ENCODE peak calls at places on chromosomes 12 and 14, in nine cellular contexts. C is fibroblast of the aortic adventitia, A is brain microvascular endothelial cell, T is AG04450, P is stomach, G is fibroblast of lung, E is AG10803, I is uterus, R is IMR-90. D is an unnamed sample.

GRCh38 chr14:20093442-20093841 is 17.1 kb upstream of the OR4K17 start:
- DNase-seq in G (no peak), C (no peak), A (no peak), I (no peak), R (no peak), T (no peak), E (no peak), P (no peak), D (no peak)

GRCh38 chr12:48972213-48973021 is 882 bp upstream of the WNT10B start:
- DNase-seq in C (no peak), T (no peak), I (no peak), G (peak), A (no peak), E (peak), R (peak), P (no peak), D (no peak)

GRCh38 chr14:74664717-74665116 is 48.2 kb downstream of the AREL1 start:
- DNase-seq in P (no peak), G (no peak), T (no peak), C (no peak), I (no peak), A (no peak), E (no peak), R (no peak), D (no peak)

GRCh38 chr14:75229576-75229922 is 49.1 kb upstream of the FOS start:
- DNase-seq in G (no peak), A (no peak), C (no peak), R (no peak), P (peak), E (no peak), T (no peak), I (no peak), D (no peak)

GRCh38 chr12:73950506-73950905 is 587.1 kb upstream of the ATXN7L3B start:
- DNase-seq in A (no peak), P (no peak), R (no peak), G (no peak), E (no peak), C (no peak), I (no peak), T (no peak), D (no peak)

GRCh38 chr12:113065126-113066007 is 8.8 kb downstream of the DTX1 start:
- DNase-seq in P (no peak), C (no peak), A (no peak), R (no peak), I (no peak), G (no peak), T (no peak), E (no peak), D (no peak)

GRCh38 chr12:108578264-108578663 is 15.9 kb downstream of the ISCU start:
- DNase-seq in E (no peak), A (no peak), R (no peak), C (no peak), T (no peak), P (no peak), G (no peak), I (no peak), D (no peak)

GRCh38 chr12:46964496-46965098 is 114.8 kb upstream of the PCED1B start:
- DNase-seq in E (peak), P (no peak), C (peak), A (peak), I (no peak), R (peak), T (peak), G (peak), D (no peak)

GRCh38 chr12:92028039-92028709 is 117.5 kb downstream of the BTG1 start:
- DNase-seq in C (peak), A (no peak), E (peak), P (no peak), T (no peak), G (peak), R (no peak), I (peak), D (no peak)

GRCh38 chr14:94632305-94632590 is 20.1 kb downstream of the SERPINA3 start:
- DNase-seq in A (no peak), I (no peak), P (no peak), T (no peak), R (no peak), C (no peak), E (no peak), G (no peak), D (no peak)

GRCh38 chr12:67910360-67911292 is 78.6 kb upstream of the IFNG-AS1 start:
- DNase-seq in E (peak), I (no peak), C (peak), T (peak), A (peak), P (no peak), G (peak), R (peak), D (no peak)

GRCh38 chr14:74853581-74853980 is 22.4 kb downstream of the PROX2 start:
- DNase-seq in G (no peak), I (no peak), C (no peak), E (peak), R (no peak), P (no peak), T (no peak), A (no peak), D (no peak)

GRCh38 chr14:100871234-100872186 is 32.0 kb downstream of the RTL1 start:
- DNase-seq in I (no peak), G (peak), R (peak), E (peak), P (no peak), A (peak), T (no peak), C (peak), D (peak)

GRCh38 chr12:57130941-57131340 is 2.7 kb downstream of the LRP1 start:
- DNase-seq in E (no peak), A (no peak), P (no peak), C (no peak), R (no peak), G (no peak), T (no peak), I (no peak), D (no peak)

GRCh38 chr12:127559349-127560040 is 707.5 kb upstream of the TMEM132C start:
- DNase-seq in T (peak), R (peak), P (peak), E (peak), I (no peak), A (peak), G (peak), C (peak), D (no peak)

GRCh38 chr12:112425582-112426382 is 7.0 kb downstream of the PTPN11 start:
- DNase-seq in G (no peak), E (no peak), I (no peak), P (no peak), R (no peak), T (no peak), C (no peak), A (no peak), D (no peak)

GRCh38 chr12:109760930-109761630 is 47.5 kb downstream of the FAM222A start:
- DNase-seq in A (no peak), G (no peak), I (no peak), E (no peak), R (no peak), C (no peak), T (no peak), P (peak), D (no peak)

GRCh38 chr12:116421785-116422538 is 137.2 kb upstream of the MAP1LC3B2 start:
- DNase-seq in I (no peak), C (no peak), A (no peak), G (no peak), R (no peak), T (no peak), P (no peak), E (no peak), D (no peak)

GRCh38 chr14:104473244-104473565 is 106.4 kb upstream of the C14orf180 start:
- DNase-seq in I (no peak), P (no peak), T (no peak), E (no peak), G (no peak), C (no peak), A (no peak), R (no peak), D (no peak)

GRCh38 chr12:6778212-6778570 is 5.9 kb downstream of the LAG3 start:
- DNase-seq in T (no peak), E (peak), A (no peak), P (no peak), G (peak), I (no peak), R (no peak), C (peak), D (no peak)
- H3K4me3 ChIP-seq in T (peak), E (peak), A (peak), P (peak), G (peak), I (peak), R (no peak), C (peak), D (peak)

GRCh38 chr12:121955258-121956040 is 37.1 kb downstream of the CFAP251 start:
- DNase-seq in I (no peak), C (peak), P (no peak), T (no peak), E (peak), R (peak), G (peak), A (no peak), D (no peak)
- TF ChIP-seq CTCF in I (no peak), C (peak), P (peak), T (peak), E (peak), R (peak), G (peak), A (peak), D (peak)

DNA sequence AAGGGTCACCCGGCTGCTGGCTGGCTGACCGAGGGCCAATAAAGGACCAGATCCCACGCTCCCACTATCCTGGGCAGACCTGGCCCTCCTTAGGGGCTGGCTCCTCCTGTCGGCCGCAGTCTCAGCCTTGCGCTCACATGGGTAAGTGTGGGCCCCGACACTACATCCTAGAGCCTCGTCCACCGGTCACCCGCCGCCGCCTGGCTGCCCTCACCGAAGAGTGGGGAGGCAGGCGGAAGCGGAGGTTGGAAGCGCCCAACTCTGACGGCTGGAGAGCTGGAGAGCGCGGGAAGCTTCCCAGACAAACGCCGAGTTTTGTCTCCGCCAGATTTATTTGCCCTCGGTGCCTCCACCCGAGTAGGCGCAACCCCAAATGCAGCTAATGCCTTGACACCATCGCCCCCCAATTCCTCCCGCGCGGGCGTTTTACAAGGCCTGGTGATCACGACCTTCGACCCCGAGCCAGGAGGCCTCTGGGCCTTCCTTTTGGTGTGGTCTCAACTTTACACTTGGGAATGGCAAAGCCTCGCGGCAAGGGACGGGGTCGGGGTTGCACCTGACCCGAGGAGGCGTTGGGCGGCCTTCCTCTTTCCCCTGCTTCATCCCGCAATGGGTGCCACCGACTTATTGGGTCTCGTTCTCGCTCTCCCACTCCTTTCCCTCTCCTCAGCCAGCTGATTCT is 78.5 kb upstream of the ANO4 start:
- DNase-seq in R (no peak), T (no peak), G (no peak), A (no peak), C (no peak), I (no peak), E (no peak), P (no peak), D (no peak)
- H3K4me3 ChIP-seq in R (no peak), T (no peak), G (no peak), A (no peak), C (no peak), I (no peak), E (no peak), P (no peak), D (no peak)

GRCh38 chr12:132239796-132240668 is 89.4 kb downstream of the GALNT9 start:
- DNase-seq in R (no peak), C (no peak), I (no peak), A (no peak), T (no peak), E (no peak), P (no peak), G (no peak), D (no peak)

GRCh38 chr12:132245521-132246101 is 83.8 kb downstream of the GALNT9 start:
- DNase-seq in G (no peak), E (no peak), A (no peak), I (no peak), C (no peak), P (no peak), R (no peak), T (no peak), D (no peak)

GRCh38 chr12:132246997-132247717 is 82.2 kb downstream of the GALNT9 start:
- DNase-seq in I (no peak), E (no peak), P (no peak), A (no peak), G (no peak), T (no peak), C (no peak), R (no peak), D (no peak)

GRCh38 chr12:132244724-132245295 is 84.6 kb downstream of the GALNT9 start:
- DNase-seq in R (no peak), E (no peak), C (no peak), P (no peak), A (no peak), I (no peak), T (no peak), G (no peak), D (no peak)

DNA sequence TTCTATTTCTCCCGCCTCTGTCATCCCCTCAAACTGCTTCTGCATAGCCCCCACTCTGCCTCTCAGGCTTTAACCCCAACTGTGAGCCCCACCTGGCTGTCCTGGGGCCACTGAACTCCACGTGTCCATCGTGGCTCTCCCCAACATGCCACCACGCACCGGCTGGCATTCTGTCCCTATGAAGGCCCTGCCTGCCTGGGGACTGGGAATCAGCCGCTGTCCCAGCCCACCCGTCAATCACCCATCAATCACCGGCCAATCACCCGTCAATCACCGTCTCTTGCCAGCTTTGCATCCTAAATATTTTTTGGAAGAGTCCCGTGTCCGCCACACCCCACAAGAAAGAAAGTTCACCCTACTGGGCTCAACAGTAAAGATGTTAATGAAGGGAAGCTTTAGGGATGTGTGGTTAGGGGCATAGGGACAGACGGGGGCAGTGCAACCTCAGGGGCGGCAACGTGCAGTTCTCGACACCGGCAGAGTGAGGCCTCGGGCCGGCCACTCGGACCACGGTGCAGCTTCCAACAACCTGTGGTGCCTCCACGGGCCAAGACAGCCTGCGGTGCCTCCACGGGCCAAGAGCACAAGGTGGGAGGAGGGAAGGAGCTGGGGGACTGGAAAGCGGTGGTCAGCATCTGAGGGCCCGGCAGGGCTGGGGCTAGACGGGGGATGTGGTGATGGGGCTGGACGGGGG is 85.6 kb downstream of the GALNT9 start:
- DNase-seq in P (no peak), G (no peak), C (no peak), R (no peak), A (no peak), I (no peak), E (no peak), T (no peak), D (no peak)
- TF ChIP-seq CTCF in P (no peak), G (no peak), C (no peak), R (no peak), A (no peak), I (no peak), E (no peak), T (no peak), D (no peak)

DNA sequence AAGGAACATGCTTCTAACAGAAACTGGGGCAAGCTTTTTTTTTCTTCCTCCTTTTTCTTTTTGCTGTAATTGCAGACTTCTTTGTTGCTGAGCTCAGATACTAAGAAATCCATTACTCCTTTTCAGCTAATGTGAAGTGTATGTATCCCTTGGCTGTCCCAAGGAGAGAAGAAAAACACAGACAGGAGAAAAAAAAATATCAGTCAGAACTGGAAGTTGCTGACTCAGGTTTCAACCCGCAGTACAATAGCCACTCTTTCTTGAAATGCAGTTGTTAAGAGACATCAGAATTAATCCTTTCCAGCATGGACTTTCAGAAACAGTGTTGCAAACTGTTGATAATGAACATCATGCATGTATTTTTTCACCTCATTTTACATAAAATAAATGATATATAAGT is 1248.5 kb downstream of the LRFN5 start:
- DNase-seq in I (no peak), G (peak), C (peak), A (no peak), E (no peak), R (peak), T (no peak), P (no peak), D (no peak)
- H3K4me3 ChIP-seq in I (no peak), G (no peak), C (no peak), A (no peak), E (no peak), R (no peak), T (no peak), P (no peak), D (no peak)

DNA sequence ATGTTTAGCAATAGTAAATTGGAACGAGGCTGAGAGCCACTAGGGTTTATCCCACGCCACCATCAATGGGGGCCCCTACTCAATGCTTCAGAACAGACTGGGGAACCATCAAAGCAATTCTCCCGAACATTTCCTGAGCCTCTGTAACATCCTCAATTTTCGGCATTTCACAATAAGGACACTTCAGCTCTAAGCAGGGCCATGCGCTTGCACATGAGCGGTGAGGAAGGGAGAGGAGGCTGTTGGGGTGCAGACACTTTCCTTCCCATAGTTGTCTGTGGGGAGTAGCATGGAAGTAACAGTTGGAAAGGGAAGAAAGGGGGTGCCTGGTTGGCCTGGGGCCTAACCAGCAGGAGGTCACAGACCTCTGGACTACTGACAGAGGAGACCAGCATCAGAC is 129.8 kb upstream of the PRMT8 start:
- DNase-seq in T (no peak), E (no peak), A (no peak), P (no peak), C (no peak), I (no peak), G (no peak), R (no peak), D (no peak)
- TF ChIP-seq CTCF in T (no peak), E (no peak), A (no peak), P (no peak), C (no peak), I (no peak), G (no peak), R (no peak), D (no peak)

DNA sequence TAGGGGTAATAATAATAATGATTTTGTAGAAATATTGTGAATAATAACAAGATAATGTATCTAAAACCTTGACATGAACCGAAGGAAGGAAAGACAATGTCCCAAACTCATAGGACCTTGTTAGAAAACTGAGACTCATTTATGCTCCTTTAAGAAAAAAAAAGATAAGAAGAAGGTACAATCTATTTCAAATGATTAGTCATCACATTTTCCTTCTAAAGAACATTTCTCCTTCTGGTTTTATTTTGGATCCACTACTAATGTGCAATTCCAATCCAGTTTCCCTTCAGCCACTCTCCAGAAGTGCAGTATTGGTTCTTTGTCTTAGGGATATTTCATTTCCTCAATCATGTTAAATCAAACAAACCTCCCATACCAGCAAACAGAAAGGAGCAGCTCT is 526.7 kb downstream of the FUT8 start:
- DNase-seq in A (no peak), C (no peak), R (no peak), I (no peak), P (no peak), E (no peak), G (no peak), T (no peak), D (no peak)
- H3K4me3 ChIP-seq in A (no peak), C (no peak), R (no peak), I (no peak), P (no peak), E (no peak), G (no peak), T (no peak), D (no peak)

GRCh38 chr12:4275869-4276253 is 2.3 kb downstream of the CCND2 start:
- DNase-seq in G (no peak), E (no peak), T (no peak), R (no peak), C (no peak), P (no peak), I (peak), A (no peak), D (no peak)

GRCh38 chr12:4276524-4277204 is 3.1 kb downstream of the CCND2 start:
- DNase-seq in E (peak), T (peak), C (peak), I (peak), G (peak), R (peak), P (peak), A (peak), D (peak)

GRCh38 chr12:4277856-4278581 is 4.5 kb downstream of the CCND2 start:
- DNase-seq in A (no peak), P (no peak), T (no peak), G (no peak), R (no peak), C (no peak), I (no peak), E (no peak), D (no peak)

GRCh38 chr12:4278582-4278939 is 5.0 kb downstream of the CCND2 start:
- DNase-seq in C (no peak), R (no peak), I (no peak), T (no peak), P (no peak), G (peak), A (no peak), E (no peak), D (no peak)

DNA sequence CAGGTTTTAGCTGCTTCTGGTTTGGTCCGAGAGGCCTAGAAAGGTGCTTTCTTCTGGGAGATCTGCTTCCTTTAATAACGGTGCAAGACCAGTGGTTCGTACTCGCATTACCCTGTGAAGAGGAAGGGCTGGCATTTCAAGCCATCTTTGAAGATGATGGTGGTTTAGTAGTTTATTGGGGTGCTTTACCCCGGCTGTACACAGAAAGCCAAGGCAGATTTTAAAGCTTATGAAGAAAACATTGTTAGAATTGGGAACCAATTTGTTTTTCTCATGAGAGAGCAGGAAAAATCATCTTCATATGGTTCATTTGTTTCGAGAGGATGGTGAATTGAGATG is 3.6 kb downstream of the CCND2 start:
- DNase-seq in E (no peak), P (no peak), R (no peak), C (no peak), A (no peak), T (no peak), G (no peak), I (no peak), D (no peak)
- TF ChIP-seq CTCF in E (no peak), P (no peak), R (no peak), C (no peak), A (no peak), T (no peak), G (no peak), I (no peak), D (no peak)

DNA sequence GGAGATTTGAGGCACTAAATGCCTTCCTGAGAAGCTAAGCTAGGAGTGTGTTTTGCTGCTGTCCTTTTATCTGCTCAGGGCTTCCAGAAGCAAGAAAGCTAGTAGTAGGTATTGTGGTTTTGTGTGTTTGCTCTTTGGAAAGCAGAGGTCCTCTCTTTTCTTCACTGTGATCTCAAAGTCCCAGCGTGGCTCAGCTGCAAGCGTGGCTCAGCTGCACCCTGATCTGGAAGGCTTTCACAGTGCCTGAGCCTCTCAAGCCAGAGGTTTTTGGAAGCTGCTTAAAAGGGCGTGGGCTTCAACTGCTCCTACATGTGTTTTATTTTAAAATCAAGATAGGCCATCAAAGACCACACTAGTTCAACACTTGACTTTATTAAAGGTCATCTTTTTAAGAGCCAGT is 337.4 kb upstream of the RGS6 start:
- DNase-seq in C (peak), P (no peak), G (peak), R (peak), I (no peak), T (no peak), E (peak), A (no peak), D (no peak)
- H3K4me3 ChIP-seq in C (no peak), P (no peak), G (no peak), R (no peak), I (no peak), T (no peak), E (no peak), A (no peak), D (no peak)

D was measured in GM12864.